ENCODE peak calls at places on chromosomes 4 and X, in eight cellular contexts. G is omental fat pad, B is RWPE1, A is pancreas, Z is psoas muscle, P is GM13977, H is glutamatergic neuron, Y is astrocyte of the spinal cord. R is an unnamed sample.
A peak's percentile ranks its signal among the peaks of the same experiment; 100 is the strongest.

GRCh38 chrX:103464071-103464773 is 55.1 kb downstream of the RAB40A start:
- DNase-seq in G (no peak), B (no peak), A (no peak), Z (no peak), P (peak; percentile 21), H (peak; percentile 37), Y (peak; percentile 52), R (peak; percentile 38)

GRCh38 chrX:47518105-47518504 is 35.1 kb upstream of the ZNF41 start:
- DNase-seq in G (no peak), B (no peak), A (no peak), Z (no peak), P (no peak), H (no peak), Y (no peak), R (no peak)

GRCh38 chr4:5979981-5980380 is 38.2 kb downstream of the C4orf50 start:
- DNase-seq in G (no peak), B (peak; percentile 9), A (no peak), Z (no peak), P (no peak), H (peak; percentile 91), Y (no peak), R (peak; percentile 60)

GRCh38 chr4:148757171-148757570 is 315.0 kb upstream of the NR3C2 start:
- DNase-seq in G (no peak), B (no peak), A (no peak), Z (no peak), P (no peak), H (no peak), Y (no peak), R (no peak)

GRCh38 chr4:73831569-73831968 is 4.9 kb upstream of the CXCL6 start:
- DNase-seq in G (no peak), B (no peak), A (no peak), Z (no peak), P (no peak), H (no peak), Y (peak; percentile 58), R (no peak)

GRCh38 chrX:69506617-69507499 is 2.7 kb downstream of the NALF2 start:
- DNase-seq in G (no peak), B (no peak), A (no peak), Z (no peak), P (no peak), H (no peak), Y (no peak), R (no peak)

GRCh38 chr4:70178075-70178660 is 17.4 kb upstream of the ODAM start:
- DNase-seq in G (no peak), B (no peak), A (no peak), Z (no peak), P (no peak), H (no peak), Y (no peak), R (no peak)

GRCh38 chr4:62484357-62484756 is 1284.2 kb downstream of the ADGRL3 start:
- DNase-seq in G (no peak), B (no peak), A (no peak), Z (no peak), P (no peak), H (no peak), Y (no peak), R (no peak)

GRCh38 chr4:123898941-123899666 is 502.5 kb downstream of the SPRY1 start:
- DNase-seq in G (no peak), B (no peak), A (no peak), Z (no peak), P (no peak), H (no peak), Y (no peak), R (no peak)

GRCh38 chrX:41602946-41603345 is 85.8 kb upstream of the GPR34 start:
- DNase-seq in G (no peak), B (no peak), A (no peak), Z (no peak), P (no peak), H (no peak), Y (no peak), R (no peak)

GRCh38 chrX:47145408-47146120 is 543 bp downstream of the RBM10 start:
- DNase-seq in G (no peak), B (no peak), A (peak; percentile 27), Z (no peak), P (peak; percentile 56), H (peak; percentile 47), Y (no peak), R (peak; percentile 9)

GRCh38 chr4:186886759-186887158 is 163.1 kb upstream of the FAT1 start:
- DNase-seq in G (no peak), B (no peak), A (no peak), Z (no peak), P (no peak), H (no peak), Y (no peak), R (no peak)

GRCh38 chrX:55908685-55909212 is 191.2 kb downstream of the RRAGB start:
- DNase-seq in G (no peak), B (peak; percentile 7), A (no peak), Z (no peak), P (peak; percentile 13), H (peak; percentile 26), Y (peak; percentile 6), R (peak; percentile 7)

GRCh38 chrX:40476958-40477357 is 103.8 kb upstream of the ATP6AP2 start:
- DNase-seq in G (no peak), B (no peak), A (no peak), Z (no peak), P (no peak), H (no peak), Y (no peak), R (no peak)

GRCh38 chr4:75948822-75949444 is 8.1 kb upstream of the NAAA start:
- DNase-seq in G (no peak), B (no peak), A (no peak), Z (no peak), P (peak; percentile 34), H (no peak), Y (no peak), R (no peak)

GRCh38 chr4:150952167-150952845 is 62.8 kb downstream of the LRBA start:
- DNase-seq in G (no peak), B (no peak), A (no peak), Z (no peak), P (no peak), H (no peak), Y (no peak), R (no peak)

GRCh38 chr4:123110147-123110546 is 187.8 kb upstream of the NUDT6 start:
- DNase-seq in G (no peak), B (no peak), A (no peak), Z (no peak), P (no peak), H (no peak), Y (no peak), R (no peak)

GRCh38 chrX:39577206-39577605 is 520.6 kb downstream of the BCOR start:
- DNase-seq in G (no peak), B (no peak), A (no peak), Z (no peak), P (no peak), H (no peak), Y (peak; percentile 15), R (no peak)

GRCh38 chr4:10457255-10457801 is at the start of gene ZNF518B:
- DNase-seq in G (no peak), B (peak; percentile 79), A (peak; percentile 86), Z (peak; percentile 81), P (peak; percentile 95), H (peak; percentile 83), Y (peak; percentile 56), R (peak; percentile 72)

GRCh38 chrX:39693298-39693697 is 404.5 kb downstream of the BCOR start:
- DNase-seq in G (no peak), B (no peak), A (no peak), Z (no peak), P (no peak), H (no peak), Y (no peak), R (peak; percentile 41)

GRCh38 chrX:66635360-66635759 is 3.5 kb downstream of the EDA2R start:
- DNase-seq in G (no peak), B (peak; percentile 1), A (no peak), Z (no peak), P (no peak), H (no peak), Y (peak; percentile 90), R (no peak)

GRCh38 chr4:17447675-17448298 is 64.1 kb downstream of the QDPR start:
- DNase-seq in G (no peak), B (peak; percentile 34), A (no peak), Z (no peak), P (peak; percentile 67), H (no peak), Y (peak; percentile 77), R (peak; percentile 59)

GRCh38 chrX:27997641-27998040 is 16.4 kb upstream of the DCAF8L1 start:
- DNase-seq in G (no peak), B (no peak), A (no peak), Z (no peak), P (no peak), H (no peak), Y (no peak), R (no peak)

GRCh38 chrX:53249387-53250042 is 24.5 kb upstream of the KDM5C start:
- DNase-seq in G (no peak), B (no peak), A (no peak), Z (no peak), P (no peak), H (no peak), Y (no peak), R (no peak)
- TF ChIP-seq CTCF in G (no peak), B (no peak), A (no peak), Z (no peak), P (no peak), H (no peak), Y (no peak), R (no peak)

DNA sequence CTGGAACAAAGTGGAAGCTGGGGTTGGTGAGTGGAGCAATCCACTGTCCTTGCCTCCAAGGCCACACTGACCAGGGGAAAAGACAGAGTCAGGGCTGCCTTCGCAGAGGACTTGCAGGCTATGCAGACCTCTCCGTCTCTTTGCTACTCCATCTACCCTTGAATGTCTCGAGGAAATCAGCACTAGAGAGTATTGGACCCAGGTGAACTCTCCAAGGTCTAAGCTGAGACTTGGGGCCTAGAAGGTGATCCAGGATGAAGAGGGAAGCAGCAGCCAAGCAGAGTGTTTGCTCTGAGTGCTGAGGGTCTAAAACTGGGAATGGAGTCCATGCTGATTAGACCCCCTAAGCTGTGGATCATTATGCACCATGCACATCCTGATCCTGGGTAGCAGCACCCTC is 54.5 kb downstream of the ANXA3 start:
- DNase-seq in G (no peak), B (no peak), A (no peak), Z (no peak), P (no peak), H (no peak), Y (no peak), R (no peak)
- TF ChIP-seq CTCF in G (no peak), B (no peak), A (no peak), Z (no peak), P (no peak), H (no peak), Y (no peak), R (no peak)

DNA sequence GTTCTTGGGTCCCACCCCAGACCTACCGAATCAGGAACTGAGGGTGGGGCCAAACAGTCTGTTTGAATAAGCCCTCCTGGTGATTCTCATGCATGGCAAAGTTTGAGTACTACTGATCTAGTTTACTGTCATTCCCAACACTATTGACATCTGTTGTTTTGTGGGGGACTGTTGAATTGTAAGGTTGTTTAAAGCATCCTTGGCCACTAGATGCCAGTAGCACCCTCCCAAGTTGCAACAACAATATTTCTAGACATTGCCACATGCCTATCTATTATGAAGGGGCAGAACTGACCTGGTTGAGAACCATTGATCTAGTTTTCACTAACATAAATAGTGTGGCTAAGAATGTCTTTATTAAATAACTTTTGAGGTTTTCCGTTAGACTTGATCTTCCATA is 15.1 kb downstream of the TAF9B start:
- DNase-seq in G (no peak), B (no peak), A (no peak), Z (no peak), P (no peak), H (no peak), Y (no peak), R (no peak)
- TF ChIP-seq CTCF in G (no peak), B (no peak), A (no peak), Z (no peak), P (peak; percentile 30), H (no peak), Y (peak; percentile 26), R (no peak)

GRCh38 chr4:2963185-2964076 is at the start of the genes GRK4 and NOP14:
- DNase-seq in G (peak; percentile 90), B (peak; percentile 93), A (peak; percentile 97), Z (peak; percentile 99), P (peak; percentile 99), H (peak; percentile 98), Y (peak; percentile 99), R (peak; percentile 95)
- TF ChIP-seq CTCF in G (peak; percentile 2), B (peak; percentile 12), A (peak; percentile 7), Z (peak; percentile 43), P (no peak), H (peak; percentile 25), Y (peak; percentile 19), R (peak; percentile 20)